ENCODE peak calls at places on chromosomes 5 and 9, in five cellular contexts. One of them, this sample, is unnamed.

GRCh38 chr5:112097768-112098167 is 321.3 kb downstream of the EPB41L4A start:
- DNase-seq in activated CD4-positive, alpha-beta T cell treated with anti-CD3 and anti-CD28 coated beads, Interleukin-2, amount 50 U/mL, for 48 hours: no peak
- DNase-seq in NCI-H1092: no peak
- DNase-seq in kidney: no peak
- DNase-seq in NCI-H774: no peak
- DNase-seq in this sample: no peak

GRCh38 chr9:113772121-113772885 is 103.8 kb upstream of the ZNF618 start:
- DNase-seq in NCI-H774: no peak
- DNase-seq in kidney: no peak
- DNase-seq in activated CD4-positive, alpha-beta T cell treated with anti-CD3 and anti-CD28 coated beads, Interleukin-2, amount 50 U/mL, for 48 hours: no peak
- DNase-seq in NCI-H1092: no peak
- DNase-seq in this sample: no peak

GRCh38 chr5:124460666-124461065 is 285.8 kb downstream of the ZNF608 start:
- DNase-seq in kidney: no peak
- DNase-seq in NCI-H774: no peak
- DNase-seq in NCI-H1092: no peak
- DNase-seq in activated CD4-positive, alpha-beta T cell treated with anti-CD3 and anti-CD28 coated beads, Interleukin-2, amount 50 U/mL, for 48 hours: no peak
- DNase-seq in this sample: no peak

GRCh38 chr9:76297721-76298239 is 96.4 kb downstream of the RFK start:
- DNase-seq in NCI-H1092: no peak
- DNase-seq in activated CD4-positive, alpha-beta T cell treated with anti-CD3 and anti-CD28 coated beads, Interleukin-2, amount 50 U/mL, for 48 hours: no peak
- DNase-seq in kidney: peak
- DNase-seq in NCI-H774: no peak
- DNase-seq in this sample: no peak

GRCh38 chr9:98652302-98652701 is 56.4 kb downstream of the GABBR2 start:
- DNase-seq in kidney: no peak
- DNase-seq in NCI-H1092: no peak
- DNase-seq in NCI-H774: no peak
- DNase-seq in activated CD4-positive, alpha-beta T cell treated with anti-CD3 and anti-CD28 coated beads, Interleukin-2, amount 50 U/mL, for 48 hours: no peak
- DNase-seq in this sample: no peak

GRCh38 chr5:164345173-164345572 is 839.8 kb downstream of the MAT2B start:
- DNase-seq in NCI-H774: peak
- DNase-seq in activated CD4-positive, alpha-beta T cell treated with anti-CD3 and anti-CD28 coated beads, Interleukin-2, amount 50 U/mL, for 48 hours: no peak
- DNase-seq in NCI-H1092: no peak
- DNase-seq in kidney: no peak
- DNase-seq in this sample: no peak

GRCh38 chr5:10636363-10637142 is 72.7 kb downstream of the ANKRD33B start:
- DNase-seq in kidney: no peak
- DNase-seq in NCI-H774: no peak
- DNase-seq in NCI-H1092: no peak
- DNase-seq in activated CD4-positive, alpha-beta T cell treated with anti-CD3 and anti-CD28 coated beads, Interleukin-2, amount 50 U/mL, for 48 hours: no peak
- DNase-seq in this sample: no peak

GRCh38 chr9:35948451-35948850 is 9.5 kb downstream of the OR2S2 start:
- DNase-seq in kidney: no peak
- DNase-seq in NCI-H1092: no peak
- DNase-seq in activated CD4-positive, alpha-beta T cell treated with anti-CD3 and anti-CD28 coated beads, Interleukin-2, amount 50 U/mL, for 48 hours: no peak
- DNase-seq in NCI-H774: no peak
- DNase-seq in this sample: no peak

GRCh38 chr9:137466041-137466799 is 7.1 kb upstream of the NSMF start:
- DNase-seq in NCI-H1092: no peak
- DNase-seq in NCI-H774: no peak
- DNase-seq in kidney: peak
- DNase-seq in activated CD4-positive, alpha-beta T cell treated with anti-CD3 and anti-CD28 coated beads, Interleukin-2, amount 50 U/mL, for 48 hours: no peak
- DNase-seq in this sample: no peak

GRCh38 chr5:112976432-112977309 is at the start of gene DCP2:
- DNase-seq in NCI-H1092: peak
- DNase-seq in kidney: peak
- DNase-seq in NCI-H774: peak
- DNase-seq in activated CD4-positive, alpha-beta T cell treated with anti-CD3 and anti-CD28 coated beads, Interleukin-2, amount 50 U/mL, for 48 hours: peak
- DNase-seq in this sample: peak

GRCh38 chr9:17394868-17395488 is 183.9 kb upstream of the SH3GL2 start:
- DNase-seq in kidney: no peak
- DNase-seq in NCI-H1092: no peak
- DNase-seq in activated CD4-positive, alpha-beta T cell treated with anti-CD3 and anti-CD28 coated beads, Interleukin-2, amount 50 U/mL, for 48 hours: no peak
- DNase-seq in NCI-H774: no peak
- DNase-seq in this sample: no peak

GRCh38 chr9:129694265-129694664 is 28.8 kb downstream of the PRRX2 start:
- DNase-seq in NCI-H774: no peak
- DNase-seq in kidney: no peak
- DNase-seq in NCI-H1092: no peak
- DNase-seq in activated CD4-positive, alpha-beta T cell treated with anti-CD3 and anti-CD28 coated beads, Interleukin-2, amount 50 U/mL, for 48 hours: no peak
- DNase-seq in this sample: no peak

GRCh38 chr9:114305189-114305555 is 17.7 kb upstream of the ORM1 start:
- DNase-seq in NCI-H774: no peak
- DNase-seq in activated CD4-positive, alpha-beta T cell treated with anti-CD3 and anti-CD28 coated beads, Interleukin-2, amount 50 U/mL, for 48 hours: no peak
- DNase-seq in kidney: no peak
- DNase-seq in NCI-H1092: no peak
- DNase-seq in this sample: no peak

GRCh38 chr5:43889238-43889637 is 286.3 kb downstream of the NNT start:
- DNase-seq in activated CD4-positive, alpha-beta T cell treated with anti-CD3 and anti-CD28 coated beads, Interleukin-2, amount 50 U/mL, for 48 hours: no peak
- DNase-seq in kidney: no peak
- DNase-seq in NCI-H774: no peak
- DNase-seq in NCI-H1092: no peak
- DNase-seq in this sample: no peak

GRCh38 chr5:61313960-61314681 is 17.9 kb upstream of the ZSWIM6 start:
- DNase-seq in activated CD4-positive, alpha-beta T cell treated with anti-CD3 and anti-CD28 coated beads, Interleukin-2, amount 50 U/mL, for 48 hours: no peak
- DNase-seq in NCI-H1092: no peak
- DNase-seq in kidney: no peak
- DNase-seq in NCI-H774: no peak
- DNase-seq in this sample: no peak

GRCh38 chr5:149049371-149049781 is 13.5 kb downstream of the SH3TC2 start:
- DNase-seq in kidney: no peak
- DNase-seq in activated CD4-positive, alpha-beta T cell treated with anti-CD3 and anti-CD28 coated beads, Interleukin-2, amount 50 U/mL, for 48 hours: no peak
- DNase-seq in NCI-H1092: no peak
- DNase-seq in NCI-H774: no peak
- DNase-seq in this sample: no peak